ENCODE peak calls at places on chromosomes 4 and X, in five cellular contexts. D, K, H, Y and S are unnamed samples.

GRCh38 chrX:153866302-153867019 is 19.5 kb downstream of the L1CAM start:
- DNase-seq in D (no peak), K (no peak), H (no peak), Y (no peak), S (no peak)

GRCh38 chrX:130299279-130300009 is 30.7 kb upstream of the ZNF280C start:
- DNase-seq in D (no peak), K (no peak), H (no peak), Y (no peak), S (no peak)

GRCh38 chr4:25702848-25703247 is 47.2 kb downstream of the SLC34A2 start:
- DNase-seq in D (no peak), K (no peak), H (no peak), Y (no peak), S (no peak)

GRCh38 chrX:12894074-12894691 is 12.2 kb upstream of the TLR8 start:
- DNase-seq in D (no peak), K (peak), H (peak), Y (no peak), S (peak)

GRCh38 chr4:105556175-105556574 is 3.8 kb downstream of the ARHGEF38 start:
- DNase-seq in D (no peak), K (no peak), H (no peak), Y (no peak), S (no peak)

GRCh38 chr4:61583696-61584095 is 383.6 kb downstream of the ADGRL3 start:
- DNase-seq in D (no peak), K (no peak), H (no peak), Y (no peak), S (no peak)

GRCh38 chr4:2914220-2915126 is 48.7 kb downstream of the NOP14 start:
- DNase-seq in D (no peak), K (peak), H (no peak), Y (no peak), S (no peak)

GRCh38 chrX:826026-826425 is 195.4 kb downstream of the SHOX start:
- DNase-seq in D (no peak), K (no peak), H (no peak), Y (no peak), S (no peak)

GRCh38 chr4:29983890-29984289 is 736.3 kb upstream of the PCDH7 start:
- DNase-seq in D (no peak), K (no peak), H (no peak), Y (no peak), S (no peak)

GRCh38 chr4:8005033-8005808 is 65.6 kb upstream of the AFAP1 start:
- DNase-seq in D (no peak), K (no peak), H (no peak), Y (no peak), S (no peak)

GRCh38 chrX:153771261-153771681 is 7.2 kb downstream of the PLXNB3 start:
- DNase-seq in D (no peak), K (no peak), H (no peak), Y (no peak), S (no peak)

GRCh38 chrX:94204524-94204923 is 530.5 kb downstream of the FAM133A start:
- DNase-seq in D (no peak), K (no peak), H (no peak), Y (no peak), S (no peak)

GRCh38 chr4:22072240-22072639 is 123.7 kb upstream of the KCNIP4 start:
- DNase-seq in D (no peak), K (no peak), H (no peak), Y (no peak), S (no peak)

GRCh38 chr4:142405021-142405991 is 440.8 kb downstream of the INPP4B start:
- DNase-seq in D (peak), K (peak), H (peak), Y (peak), S (peak)

GRCh38 chr4:8325284-8325973 is 55.9 kb downstream of the HTRA3 start:
- DNase-seq in D (no peak), K (no peak), H (no peak), Y (no peak), S (no peak)